ENCODE peak calls at places on chromosome 6, in six cellular contexts. One of them, this sample, is unnamed.

GRCh38 chr6:25960689-25961088 is 1.9 kb upstream of the TRIM38 start:
- DNase-seq in IMR-90: no peak
- DNase-seq in neuronal stem cell: no peak
- DNase-seq in H9: no peak
- DNase-seq in H1: no peak
- DNase-seq in mesenchymal stem cell: no peak
- DNase-seq in this sample: no peak

GRCh38 chr6:75693534-75693933 is 55.5 kb upstream of the MYO6 start:
- DNase-seq in mesenchymal stem cell: peak
- DNase-seq in H1: no peak
- DNase-seq in IMR-90: peak
- DNase-seq in neuronal stem cell: no peak
- DNase-seq in H9: no peak
- DNase-seq in this sample: peak

GRCh38 chr6:71388068-71388744 is 99.6 kb downstream of the OGFRL1 start:
- DNase-seq in IMR-90: no peak
- DNase-seq in H9: no peak
- DNase-seq in neuronal stem cell: no peak
- DNase-seq in mesenchymal stem cell: no peak
- DNase-seq in H1: no peak
- DNase-seq in this sample: no peak

GRCh38 chr6:136647363-136647763 is 97.1 kb upstream of the MAP7 start:
- DNase-seq in H9: no peak
- DNase-seq in H1: no peak
- DNase-seq in IMR-90: peak
- DNase-seq in mesenchymal stem cell: peak
- DNase-seq in neuronal stem cell: no peak
- DNase-seq in this sample: peak

GRCh38 chr6:70413829-70414494 is 654 bp downstream of the FAM135A start:
- DNase-seq in neuronal stem cell: peak
- DNase-seq in H1: no peak
- DNase-seq in H9: no peak
- DNase-seq in IMR-90: no peak
- DNase-seq in mesenchymal stem cell: peak
- DNase-seq in this sample: peak

GRCh38 chr6:125173341-125173740 is 19.8 kb downstream of the TPD52L1 start:
- DNase-seq in mesenchymal stem cell: no peak
- DNase-seq in H1: no peak
- DNase-seq in H9: no peak
- DNase-seq in IMR-90: no peak
- DNase-seq in neuronal stem cell: no peak
- DNase-seq in this sample: no peak

GRCh38 chr6:22248513-22249308 is 48.1 kb downstream of the PRL start:
- DNase-seq in neuronal stem cell: no peak
- DNase-seq in H9: no peak
- DNase-seq in IMR-90: peak
- DNase-seq in mesenchymal stem cell: peak
- DNase-seq in H1: no peak
- DNase-seq in this sample: peak

GRCh38 chr6:41464481-41464880 is 81.7 kb upstream of the FOXP4 start:
- DNase-seq in H1: no peak
- DNase-seq in IMR-90: peak
- DNase-seq in neuronal stem cell: no peak
- DNase-seq in mesenchymal stem cell: no peak
- DNase-seq in H9: no peak
- DNase-seq in this sample: no peak

GRCh38 chr6:5214570-5215052 is 46.1 kb downstream of the LYRM4 start:
- DNase-seq in IMR-90: peak
- DNase-seq in mesenchymal stem cell: peak
- DNase-seq in H9: peak
- DNase-seq in H1: peak
- DNase-seq in neuronal stem cell: peak
- DNase-seq in this sample: peak

GRCh38 chr6:135506270-135506997 is 8.9 kb upstream of the AHI1 start:
- DNase-seq in neuronal stem cell: no peak
- DNase-seq in H9: no peak
- DNase-seq in mesenchymal stem cell: peak
- DNase-seq in H1: no peak
- DNase-seq in IMR-90: peak
- DNase-seq in this sample: no peak

GRCh38 chr6:107118976-107119375 is 3.7 kb upstream of the BEND3 start:
- DNase-seq in H1: no peak
- DNase-seq in mesenchymal stem cell: no peak
- DNase-seq in IMR-90: no peak
- DNase-seq in neuronal stem cell: no peak
- DNase-seq in H9: no peak
- DNase-seq in this sample: no peak
- H2AK5ac ChIP-seq in H1: peak
- H2AK5ac ChIP-seq in mesenchymal stem cell: no peak
- H2AK5ac ChIP-seq in IMR-90: no peak
- H2AK5ac ChIP-seq in neuronal stem cell: no peak
- H2AK5ac ChIP-seq in H9: no peak
- H2AK5ac ChIP-seq in this sample: no peak

DNA sequence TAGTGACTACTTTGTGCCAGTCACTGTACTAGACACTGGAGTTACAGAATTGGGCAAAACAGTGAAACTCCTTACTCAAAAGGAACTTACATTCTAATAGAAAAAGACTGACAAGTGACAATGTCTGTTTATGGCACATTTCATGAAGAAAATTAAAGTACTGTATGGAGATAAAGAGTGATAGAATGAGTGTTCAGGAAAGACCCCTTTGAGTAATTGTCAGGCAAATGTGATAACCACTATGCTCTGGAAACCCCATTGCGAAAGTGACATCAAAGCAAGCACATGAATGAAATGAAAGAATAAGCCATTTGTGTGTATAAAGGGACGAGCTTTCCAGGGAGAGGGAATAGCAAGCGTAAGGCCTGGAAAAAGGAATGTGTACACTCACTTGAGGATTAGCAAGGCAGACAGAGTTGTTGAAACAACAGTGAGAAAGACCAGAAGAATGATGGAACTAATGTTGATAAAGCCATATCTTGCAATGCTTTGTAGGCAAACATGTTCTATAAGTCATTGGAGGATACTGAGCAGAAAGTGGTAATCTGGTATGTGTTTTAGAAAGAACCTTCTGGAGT is 490.0 kb downstream of the GRIK2 start:
- DNase-seq in H9: no peak
- DNase-seq in mesenchymal stem cell: peak
- DNase-seq in IMR-90: peak
- DNase-seq in H1: no peak
- DNase-seq in neuronal stem cell: no peak
- DNase-seq in this sample: no peak
- H2AFZ ChIP-seq in H9: no peak
- H2AFZ ChIP-seq in mesenchymal stem cell: no peak
- H2AFZ ChIP-seq in IMR-90: no peak
- H2AFZ ChIP-seq in H1: no peak
- H2AFZ ChIP-seq in neuronal stem cell: peak
- H2AFZ ChIP-seq in this sample: no peak

GRCh38 chr6:29632789-29633531 is at the start of gene GABBR1:
- DNase-seq in H1: peak
- DNase-seq in mesenchymal stem cell: peak
- DNase-seq in neuronal stem cell: peak
- DNase-seq in H9: peak
- DNase-seq in IMR-90: peak
- DNase-seq in this sample: peak
- H2AK5ac ChIP-seq in H1: peak
- H2AK5ac ChIP-seq in mesenchymal stem cell: no peak
- H2AK5ac ChIP-seq in neuronal stem cell: peak
- H2AK5ac ChIP-seq in H9: no peak
- H2AK5ac ChIP-seq in IMR-90: peak
- H2AK5ac ChIP-seq in this sample: no peak

DNA sequence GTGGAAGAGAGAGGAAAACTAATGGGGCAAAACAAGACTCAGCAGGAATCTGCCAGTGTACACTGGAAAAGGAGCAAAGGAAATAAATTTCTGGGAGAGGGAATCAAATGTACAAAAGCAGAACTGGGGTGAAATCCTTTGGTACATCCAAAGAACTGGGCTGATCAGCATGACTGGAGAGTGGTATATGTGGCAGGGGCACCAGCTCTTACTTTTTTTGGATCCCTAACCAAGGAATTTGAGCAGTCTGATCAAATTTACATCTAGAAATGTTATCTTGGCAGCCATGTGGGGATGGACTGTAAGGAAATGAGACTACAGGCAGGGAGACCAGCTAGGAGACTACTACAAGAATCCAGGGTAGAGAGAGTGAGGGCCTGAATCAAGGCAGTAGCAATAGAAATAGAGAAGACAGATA is 1.2 kb upstream of the ZSCAN31 start:
- DNase-seq in neuronal stem cell: no peak
- DNase-seq in mesenchymal stem cell: peak
- DNase-seq in IMR-90: no peak
- DNase-seq in H9: no peak
- DNase-seq in H1: no peak
- DNase-seq in this sample: no peak
- H2AFZ ChIP-seq in neuronal stem cell: peak
- H2AFZ ChIP-seq in mesenchymal stem cell: no peak
- H2AFZ ChIP-seq in IMR-90: no peak
- H2AFZ ChIP-seq in H9: no peak
- H2AFZ ChIP-seq in H1: no peak
- H2AFZ ChIP-seq in this sample: no peak

DNA sequence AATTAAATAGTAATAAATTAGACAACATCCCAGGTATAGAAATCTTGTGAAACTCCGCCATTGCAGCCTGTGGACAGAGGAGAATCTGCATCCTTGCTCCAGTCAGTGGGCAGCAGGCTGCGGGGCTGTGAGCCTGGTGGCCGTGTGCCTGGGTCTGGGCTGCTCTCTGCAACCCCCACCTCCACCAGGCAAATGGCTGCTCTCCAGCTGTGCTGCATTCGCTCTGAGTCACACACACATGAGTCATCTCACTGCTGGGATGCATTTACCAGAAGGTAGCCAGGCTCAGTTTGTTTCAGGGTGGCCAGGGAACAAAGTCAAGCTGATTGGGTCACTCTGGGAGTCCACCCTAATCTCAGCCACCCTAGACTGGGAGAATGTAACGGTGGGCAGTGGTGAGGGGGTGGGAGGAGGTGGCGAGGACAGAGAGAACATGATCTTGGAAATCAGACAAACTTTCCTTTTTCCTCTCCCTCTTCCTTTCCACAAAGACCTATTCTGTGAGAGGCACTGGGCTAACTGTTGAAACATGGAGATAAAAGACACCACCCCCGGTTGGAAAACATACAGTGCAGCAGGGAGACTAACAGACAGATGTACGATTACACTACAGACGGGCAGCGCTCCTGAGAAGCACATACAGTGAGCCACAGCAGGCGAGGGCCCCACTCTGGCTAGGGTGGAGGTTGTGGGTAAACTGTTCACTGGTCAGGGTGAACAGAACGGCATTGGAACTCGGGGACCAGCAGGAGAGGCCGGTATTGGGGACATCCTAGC is 59.2 kb downstream of the TRAM2 start:
- DNase-seq in H9: peak
- DNase-seq in mesenchymal stem cell: peak
- DNase-seq in H1: peak
- DNase-seq in IMR-90: peak
- DNase-seq in neuronal stem cell: peak
- DNase-seq in this sample: peak
- H2AK5ac ChIP-seq in H9: no peak
- H2AK5ac ChIP-seq in mesenchymal stem cell: peak
- H2AK5ac ChIP-seq in H1: peak
- H2AK5ac ChIP-seq in IMR-90: peak
- H2AK5ac ChIP-seq in neuronal stem cell: peak
- H2AK5ac ChIP-seq in this sample: peak

DNA sequence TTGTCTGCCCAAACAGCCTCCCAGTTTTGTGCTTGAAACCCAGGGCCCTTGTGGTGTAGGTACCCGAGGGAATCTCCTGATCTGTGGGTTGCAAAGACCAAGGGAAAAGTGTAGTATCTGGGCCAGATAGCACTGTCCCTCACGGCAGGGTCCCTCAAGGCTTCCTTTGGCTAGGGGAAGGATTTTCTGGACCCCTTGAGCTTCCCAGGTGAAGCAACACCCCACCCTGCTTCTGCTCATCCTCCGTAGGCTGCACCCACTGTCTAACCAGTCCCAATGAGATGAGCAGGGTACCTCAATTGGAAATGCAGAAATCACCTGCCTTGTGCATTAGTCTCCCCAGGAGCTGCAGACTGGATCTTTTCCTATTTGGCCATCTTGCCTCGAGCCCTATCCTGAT is 791.8 kb upstream of the MANEA start:
- DNase-seq in mesenchymal stem cell: no peak
- DNase-seq in H1: no peak
- DNase-seq in H9: no peak
- DNase-seq in IMR-90: no peak
- DNase-seq in neuronal stem cell: no peak
- DNase-seq in this sample: no peak
- H2AFZ ChIP-seq in mesenchymal stem cell: no peak
- H2AFZ ChIP-seq in H1: peak
- H2AFZ ChIP-seq in H9: no peak
- H2AFZ ChIP-seq in IMR-90: no peak
- H2AFZ ChIP-seq in neuronal stem cell: no peak
- H2AFZ ChIP-seq in this sample: no peak

DNA sequence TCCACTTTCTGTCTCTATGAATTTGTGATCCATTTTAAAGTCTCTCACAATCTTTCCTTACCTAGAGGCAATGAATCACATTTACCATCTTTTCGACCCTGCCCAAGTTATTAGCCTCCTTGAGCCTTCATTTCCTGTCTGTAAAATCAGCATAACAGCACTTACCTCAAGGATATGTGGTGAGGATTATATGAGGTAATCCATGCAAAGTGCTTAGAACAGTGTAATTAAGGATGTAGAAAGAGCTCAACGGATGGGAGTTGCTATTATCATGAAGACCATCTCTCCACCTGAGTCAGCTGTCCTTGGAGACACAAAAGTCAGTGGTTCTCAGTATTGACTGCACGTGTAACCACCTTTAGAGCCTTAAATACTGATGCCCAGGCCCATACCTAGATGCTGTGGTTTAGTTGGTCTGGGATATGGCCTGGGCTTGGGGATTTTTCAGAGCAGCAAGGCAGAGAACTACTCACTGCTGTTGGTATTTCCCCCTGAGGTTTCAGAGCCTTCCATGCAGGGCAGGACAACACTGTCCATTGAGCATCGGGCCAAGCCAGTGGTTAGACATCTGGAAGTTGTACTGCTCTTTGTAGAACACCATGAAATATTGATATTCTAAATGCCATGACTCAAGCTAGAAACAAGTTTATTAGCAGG is 55.8 kb downstream of the LYRM2 start:
- DNase-seq in neuronal stem cell: no peak
- DNase-seq in H1: no peak
- DNase-seq in H9: no peak
- DNase-seq in IMR-90: no peak
- DNase-seq in mesenchymal stem cell: no peak
- DNase-seq in this sample: no peak
- H2AK5ac ChIP-seq in neuronal stem cell: no peak
- H2AK5ac ChIP-seq in H1: no peak
- H2AK5ac ChIP-seq in H9: no peak
- H2AK5ac ChIP-seq in IMR-90: no peak
- H2AK5ac ChIP-seq in mesenchymal stem cell: no peak
- H2AK5ac ChIP-seq in this sample: no peak

This sample was measured in trophoblast cell.